ENCODE peak calls at places on chromosomes 7 and 10, in ten cellular contexts. O is colonic mucosa; H is tibial nerve; B is psoas muscle; C is H9; P is endothelial cell of umbilical vein; M is heart right ventricle; J is left lung; E is fibroblast of lung; X is CD8-positive, alpha-beta memory T cell. N is an unnamed sample. For H3K4me1, the result is how much of the 10 kb centered on the place peaks cover.

GRCh38 chr7:124489925-124490324 is 275.7 kb downstream of the GPR37 start:
- DNase-seq in P (no peak), E (no peak), B (no peak), X (no peak), M (no peak), C (no peak), H (no peak), O (no peak), J (no peak), N (no peak)

GRCh38 chr10:14717570-14717969 is 57.1 kb downstream of the FAM107B start:
- DNase-seq in C (no peak), E (no peak), O (no peak), H (no peak), M (no peak), P (no peak), B (no peak), J (no peak), X (no peak), N (no peak)

GRCh38 chr10:72086466-72087391 is 1.6 kb downstream of the SPOCK2 start:
- DNase-seq in J (peak), P (no peak), O (no peak), C (peak), E (no peak), B (peak), H (no peak), M (peak), X (peak), N (no peak)

GRCh38 chr10:63935705-63936104 is 414.5 kb downstream of the REEP3 start:
- DNase-seq in B (no peak), C (no peak), P (no peak), O (no peak), X (no peak), H (no peak), J (no peak), E (no peak), M (no peak), N (no peak)

GRCh38 chr7:30308392-30308791 is 24.0 kb downstream of the ZNRF2 start:
- DNase-seq in B (no peak), O (no peak), C (no peak), X (no peak), J (no peak), E (no peak), P (no peak), M (no peak), H (no peak), N (no peak)

GRCh38 chr7:132518102-132518838 is 58.0 kb downstream of the PLXNA4 start:
- DNase-seq in P (peak), J (no peak), M (no peak), B (no peak), H (no peak), C (peak), O (no peak), E (no peak), X (no peak), N (no peak)

GRCh38 chr7:87234949-87235348 is 15.4 kb upstream of the TMEM243 start:
- DNase-seq in B (no peak), X (no peak), M (no peak), J (no peak), C (no peak), H (no peak), O (no peak), E (no peak), P (no peak), N (no peak)

GRCh38 chr10:132979491-132980425 is 37.4 kb upstream of the CFAP46 start:
- DNase-seq in H (no peak), X (no peak), C (no peak), P (no peak), B (peak), O (no peak), M (no peak), J (no peak), E (no peak), N (no peak)

GRCh38 chr10:95906675-95907453 is 911 bp upstream of the CC2D2B start:
- DNase-seq in O (peak), M (no peak), B (peak), E (peak), P (peak), C (peak), J (peak), X (no peak), H (peak), N (peak)

GRCh38 chr7:48089415-48089975 is 430 bp downstream of the UPP1 start:
- DNase-seq in C (peak), O (peak), P (no peak), B (peak), X (no peak), E (no peak), M (peak), H (no peak), J (peak), N (peak)

GRCh38 chr7:100358027-100358856 is at the start of gene PILRB:
- DNase-seq in E (no peak), C (no peak), M (no peak), X (no peak), B (peak), P (no peak), J (no peak), H (no peak), O (no peak), N (no peak)

GRCh38 chr7:2082357-2083038 is 150.2 kb downstream of the MAD1L1 start:
- DNase-seq in M (no peak), X (no peak), J (no peak), E (peak), P (no peak), B (no peak), C (no peak), H (no peak), O (no peak), N (no peak)

GRCh38 chr7:124800386-124800785 is 34.8 kb upstream of the GPR37 start:
- DNase-seq in B (no peak), E (no peak), P (no peak), C (no peak), J (no peak), H (no peak), X (no peak), M (no peak), O (no peak), N (no peak)

GRCh38 chr7:149431486-149432120 is 29.3 kb downstream of the ZNF777 start:
- DNase-seq in X (no peak), P (no peak), M (no peak), H (no peak), J (no peak), B (no peak), O (no peak), E (no peak), C (no peak), N (no peak)

GRCh38 chr7:33649476-33650441 is 255.6 kb upstream of the BMPER start:
- DNase-seq in M (no peak), E (no peak), J (no peak), B (no peak), H (no peak), X (no peak), P (no peak), O (peak), C (no peak), N (no peak)

GRCh38 chr7:28926871-28927597 is 31.1 kb downstream of the TRIL start:
- DNase-seq in H (peak), M (peak), O (peak), C (peak), X (peak), B (peak), E (peak), P (peak), J (peak), N (peak)

GRCh38 chr7:44244282-44244681 is 43.5 kb downstream of the YKT6 start:
- DNase-seq in C (peak), O (no peak), E (no peak), B (no peak), J (no peak), H (no peak), X (peak), P (peak), M (no peak), N (no peak)

GRCh38 chr10:132172091-132173066 is 14.4 kb upstream of the DPYSL4 start:
- DNase-seq in H (no peak), O (no peak), M (no peak), E (no peak), X (no peak), J (peak), C (no peak), B (peak), P (no peak), N (no peak)

GRCh38 chr10:92773776-92774175 is 74.5 kb upstream of the EXOC6 start:
- DNase-seq in B (no peak), X (no peak), C (no peak), M (no peak), J (no peak), P (no peak), E (no peak), O (no peak), H (no peak), N (no peak)

GRCh38 chr7:96136600-96137239 is 185.2 kb downstream of the SLC25A13 start:
- DNase-seq in J (no peak), P (no peak), O (no peak), H (no peak), B (no peak), C (no peak), E (no peak), X (no peak), M (no peak), N (no peak)

GRCh38 chr10:35372329-35372728 is 36.0 kb downstream of the CCNY start:
- DNase-seq in P (peak), H (no peak), O (no peak), C (no peak), E (no peak), J (peak), M (peak), X (no peak), B (no peak), N (peak)

GRCh38 chr10:91856637-91857036 is 52.6 kb downstream of the FGFBP3 start:
- DNase-seq in O (no peak), C (no peak), H (no peak), X (no peak), M (no peak), P (peak), B (no peak), J (no peak), E (peak), N (no peak)

GRCh38 chr7:27953361-27953760 is 213.4 kb downstream of the TAX1BP1 start:
- DNase-seq in O (no peak), J (no peak), B (no peak), H (no peak), C (no peak), M (no peak), X (no peak), P (no peak), E (no peak), N (no peak)

DNA sequence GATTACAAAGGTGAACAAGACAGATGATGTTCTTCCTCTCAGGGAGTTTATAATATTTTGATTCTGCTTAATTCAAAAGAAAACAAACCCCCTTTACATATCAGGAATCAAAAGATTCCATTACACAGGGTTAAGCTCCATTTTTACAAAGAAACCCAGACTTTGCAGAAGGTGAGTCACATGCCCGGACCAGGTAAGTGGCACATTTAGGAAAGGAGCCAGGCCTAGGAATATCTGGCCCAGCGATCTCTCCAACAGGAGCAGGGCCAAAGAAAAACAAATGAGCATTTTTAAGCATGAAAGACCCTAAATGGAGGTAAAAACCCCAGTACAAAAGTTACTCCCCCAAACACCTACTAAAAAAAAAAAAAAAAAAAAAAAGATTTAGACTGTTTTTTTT is 1.1 kb downstream of the STN1 start:
- DNase-seq in J (no peak), O (no peak), M (no peak), B (no peak), E (no peak), P (no peak), C (no peak), X (no peak), H (no peak), N (no peak)
- H3K4me1 ChIP-seq in J (under half), O (under half), M (under half), B (under half), E (under half), P (under half), C (under half), X (half or more), H (under half), N (under half)

GRCh38 chr10:3893102-3893473 is 108.1 kb upstream of the KLF6 start:
- DNase-seq in O (no peak), C (no peak), E (no peak), B (no peak), M (no peak), X (no peak), P (no peak), H (no peak), J (no peak), N (no peak)

GRCh38 chr10:3891396-3891795 is 106.4 kb upstream of the KLF6 start:
- DNase-seq in X (no peak), M (no peak), B (no peak), J (no peak), H (no peak), C (no peak), P (no peak), O (no peak), E (no peak), N (no peak)

GRCh38 chr10:3892440-3893101 is 107.6 kb upstream of the KLF6 start:
- DNase-seq in M (no peak), X (peak), C (no peak), P (peak), E (no peak), J (no peak), O (no peak), H (no peak), B (no peak), N (no peak)

GRCh38 chr10:3889961-3890522 is 105.0 kb upstream of the KLF6 start:
- DNase-seq in M (no peak), J (no peak), E (no peak), P (peak), H (no peak), X (no peak), C (no peak), O (no peak), B (no peak), N (no peak)

DNA sequence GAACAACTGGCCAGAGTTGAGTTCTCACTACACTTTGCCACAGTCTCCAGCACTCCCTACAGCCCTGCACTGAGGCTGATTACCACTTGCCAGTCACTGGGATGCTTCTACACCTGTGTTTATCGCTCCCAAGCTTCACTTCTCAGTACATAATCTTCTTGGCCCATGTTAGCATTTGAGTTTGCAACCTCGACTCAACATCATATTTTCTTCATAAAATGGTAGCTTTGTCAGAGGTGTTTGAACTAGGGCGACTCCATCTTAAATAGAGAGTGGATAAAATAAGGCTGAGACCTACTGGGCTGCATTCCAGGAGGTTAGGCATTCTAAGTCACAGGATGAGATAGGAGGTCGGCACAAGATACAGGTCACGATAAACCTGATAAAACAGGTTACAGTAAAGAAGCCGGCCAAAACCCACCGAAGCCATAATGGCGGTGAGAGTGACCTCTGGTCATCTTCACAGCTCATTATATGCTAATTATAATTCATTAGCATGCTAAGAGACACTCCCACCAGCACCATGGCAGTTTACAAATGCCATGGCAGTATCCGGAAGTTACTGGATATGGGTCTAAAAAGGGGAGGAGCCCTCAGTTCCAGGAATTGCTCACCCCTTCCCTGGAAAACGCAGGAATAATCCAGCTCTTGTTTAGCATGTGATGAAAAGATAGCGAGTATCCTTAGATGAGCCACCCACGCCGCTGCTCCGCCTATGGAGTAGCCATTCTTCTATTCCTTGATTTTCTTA is 105.8 kb upstream of the KLF6 start:
- DNase-seq in H (no peak), C (no peak), J (no peak), P (no peak), X (no peak), B (no peak), M (no peak), E (no peak), O (no peak), N (peak)
- H3K4me1 ChIP-seq in H (under half), C (under half), J (under half), P (half or more), X (half or more), B (under half), M (under half), E (under half), O (under half), N (under half)

GRCh38 chr7:142556745-142557144 is 192.5 kb upstream of the PRSS1 start:
- DNase-seq in H (peak), P (peak), B (peak), X (no peak), C (peak), J (peak), M (peak), E (peak), O (no peak), N (no peak)

GRCh38 chr7:142554555-142555532 is 194.4 kb upstream of the PRSS1 start:
- DNase-seq in M (no peak), B (no peak), E (peak), X (no peak), J (no peak), O (no peak), C (no peak), H (no peak), P (no peak), N (no peak)

GRCh38 chr7:142560166-142560565 is 189.1 kb upstream of the PRSS1 start:
- DNase-seq in E (no peak), X (no peak), O (no peak), C (no peak), B (no peak), H (no peak), J (no peak), M (no peak), P (no peak), N (no peak)

GRCh38 chr7:142562688-142563087 is 186.6 kb upstream of the PRSS1 start:
- DNase-seq in J (no peak), B (no peak), O (no peak), H (no peak), P (peak), M (no peak), C (no peak), E (peak), X (no peak), N (no peak)

GRCh38 chr7:142557971-142558582 is 191.2 kb upstream of the PRSS1 start:
- DNase-seq in H (no peak), J (no peak), E (peak), P (peak), O (peak), M (no peak), C (peak), B (no peak), X (peak), N (no peak)
- H3K4me1 ChIP-seq in H (under half), J (under half), E (half or more), P (under half), O (under half), M (under half), C (under half), B (under half), X (under half), N (under half)

DNA sequence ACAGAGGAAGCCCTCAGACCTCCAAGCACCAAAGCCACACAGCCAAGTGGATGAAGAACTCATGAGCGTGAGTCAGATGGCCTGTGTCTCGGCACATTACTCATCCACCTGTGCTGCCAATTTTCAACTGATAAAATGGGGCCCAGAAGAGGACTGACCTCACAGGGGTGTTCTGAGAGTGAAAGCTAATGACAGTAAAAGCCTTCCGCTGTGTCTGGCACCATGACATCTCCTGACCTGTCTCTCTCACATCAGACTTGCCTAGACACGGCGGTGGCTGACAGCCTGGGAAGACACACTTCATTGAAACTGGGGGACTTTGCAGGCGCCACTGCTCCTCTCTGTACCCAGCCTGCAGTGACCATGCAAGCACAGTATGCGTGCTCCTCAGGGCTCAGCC is 8.3 kb upstream of the SLC18A3 start:
- DNase-seq in M (no peak), X (no peak), J (no peak), C (peak), H (no peak), B (peak), E (no peak), O (peak), P (no peak), N (no peak)
- H3K4me1 ChIP-seq in M (under half), X (under half), J (under half), C (under half), H (under half), B (under half), E (under half), O (under half), P (under half), N (under half)

DNA sequence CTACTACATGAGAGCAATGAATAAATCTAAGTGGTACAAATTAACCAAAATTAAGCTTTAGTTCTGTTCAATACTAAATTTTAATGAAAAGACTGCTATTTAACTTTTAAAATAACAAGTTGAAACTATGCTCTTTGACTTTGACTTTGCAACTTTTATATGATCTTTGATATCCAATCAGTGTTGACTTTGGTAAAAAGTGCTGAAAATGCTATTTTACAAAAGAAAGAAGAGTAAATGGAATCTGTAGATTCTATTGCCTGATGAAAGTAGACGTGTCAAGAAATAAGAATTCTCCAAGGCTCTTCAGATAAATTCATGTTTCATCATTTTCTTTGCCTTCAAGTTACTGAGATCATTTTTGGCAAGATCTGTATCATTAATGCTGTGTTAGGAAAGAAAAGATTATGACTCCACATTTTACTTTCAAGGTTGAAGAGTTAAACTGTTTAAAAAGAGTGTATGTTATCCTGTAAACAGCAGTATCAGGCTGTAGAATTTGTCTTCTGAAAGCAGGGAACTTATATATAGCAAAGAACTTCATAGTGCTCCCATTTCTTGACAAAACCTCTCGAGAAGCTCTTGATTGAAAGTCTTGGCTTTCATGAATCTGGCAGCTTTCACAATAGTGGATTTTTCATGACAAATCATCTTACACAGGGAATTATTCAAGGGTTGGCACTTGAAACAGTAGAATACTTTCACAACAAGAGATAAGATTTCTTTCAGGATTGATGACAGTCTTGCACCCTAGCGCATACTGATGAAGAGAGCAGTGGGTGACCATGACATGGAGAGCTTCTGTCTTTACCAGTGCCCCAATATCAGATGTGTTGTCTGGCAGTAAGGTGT is 72.1 kb downstream of the PTEN start:
- DNase-seq in X (no peak), E (peak), C (no peak), B (no peak), M (no peak), O (no peak), H (no peak), P (no peak), J (no peak), N (no peak)
- H3K4me1 ChIP-seq in X (under half), E (under half), C (under half), B (under half), M (half or more), O (under half), H (under half), P (under half), J (under half), N (under half)

GRCh38 chr10:36441557-36441956 is 683.8 kb upstream of the ANKRD30A start:
- DNase-seq in O (no peak), J (no peak), M (no peak), C (no peak), H (no peak), B (no peak), E (no peak), P (peak), X (no peak), N (no peak)

GRCh38 chr10:36448760-36449681 is 676.4 kb upstream of the ANKRD30A start:
- DNase-seq in E (peak), X (no peak), H (no peak), P (peak), M (no peak), B (no peak), J (no peak), C (peak), O (no peak), N (no peak)

GRCh38 chr10:36446873-36447272 is 678.5 kb upstream of the ANKRD30A start:
- DNase-seq in M (peak), O (no peak), E (no peak), B (no peak), C (no peak), H (no peak), P (peak), J (no peak), X (no peak), N (peak)

GRCh38 chr10:36440539-36440938 is 684.9 kb upstream of the ANKRD30A start:
- DNase-seq in M (no peak), O (no peak), E (no peak), C (no peak), B (no peak), P (no peak), X (no peak), H (no peak), J (no peak), N (no peak)

GRCh38 chr10:36443233-36443632 is 682.2 kb upstream of the ANKRD30A start:
- DNase-seq in E (no peak), C (no peak), J (no peak), P (no peak), M (no peak), H (no peak), O (no peak), X (no peak), B (no peak), N (no peak)
- H3K4me1 ChIP-seq in E (under half), C (under half), J (under half), P (under half), M (under half), H (under half), O (under half), X (under half), B (under half), N (under half)

N was measured in sigmoid colon.